ENCODE peak calls at places on chromosomes 2 and 18, in five cellular contexts. V, S, K, F and W are unnamed samples.

GRCh38 chr2:41853427-41854191 is 194.2 kb upstream of the PKDCC start:
- DNase-seq in V (peak), S (peak), K (peak), F (peak), W (peak)

GRCh38 chr2:141496805-141497204 is 634.0 kb downstream of the LRP1B start:
- DNase-seq in V (no peak), S (no peak), K (no peak), F (no peak), W (no peak)

GRCh38 chr18:59609654-59610053 is 87.6 kb downstream of the CCBE1 start:
- DNase-seq in V (no peak), S (no peak), K (no peak), F (no peak), W (no peak)

GRCh38 chr2:43880952-43881351 is 42.2 kb downstream of the ABCG8 start:
- DNase-seq in V (no peak), S (no peak), K (no peak), F (no peak), W (no peak)

GRCh38 chr2:70789304-70790078 is 952 bp downstream of the FIGLA start:
- DNase-seq in V (peak), S (peak), K (peak), F (peak), W (peak)

GRCh38 chr18:70420151-70420898 is 131.5 kb downstream of the SOCS6 start:
- DNase-seq in V (no peak), S (peak), K (no peak), F (peak), W (no peak)

GRCh38 chr2:218671077-218671653 is 637 bp downstream of the RNF25 start:
- DNase-seq in V (peak), S (no peak), K (peak), F (peak), W (peak)

GRCh38 chr2:157875720-157876065 is 437 bp downstream of the ACVR1 start:
- DNase-seq in V (peak), S (no peak), K (peak), F (peak), W (peak)

GRCh38 chr2:66523990-66524389 is 89.1 kb downstream of the MEIS1 start:
- DNase-seq in V (no peak), S (no peak), K (no peak), F (no peak), W (no peak)

GRCh38 chr2:33531345-33532059 is 55.1 kb downstream of the RASGRP3 start:
- DNase-seq in V (no peak), S (no peak), K (peak), F (peak), W (no peak)